ENCODE peak calls at places on chromosomes 7 and 10, in eight cellular contexts. I, X, L, V, W, M, Q and O are unnamed samples.

GRCh38 chr7:50793115-50793946 is 10.6 kb upstream of the GRB10 start:
- DNase-seq in M (peak), I (peak), X (peak), Q (peak), V (peak), W (peak), L (peak), O (peak)

GRCh38 chr7:84123903-84124573 is 70.6 kb downstream of the SEMA3A start:
- DNase-seq in L (no peak), M (no peak), X (no peak), I (no peak), Q (no peak), W (no peak), V (no peak), O (no peak)

GRCh38 chr10:50990568-50991495 is 83.5 kb upstream of the PRKG1 start:
- DNase-seq in M (peak), I (no peak), Q (peak), L (no peak), X (no peak), W (no peak), V (peak), O (no peak)

GRCh38 chr7:80097756-80098155 is 36.9 kb upstream of the GNAI1 start:
- DNase-seq in V (no peak), Q (no peak), L (no peak), W (no peak), I (no peak), M (no peak), X (no peak), O (no peak)

GRCh38 chr10:100508691-100509150 is 10.9 kb downstream of the SEC31B start:
- DNase-seq in Q (no peak), X (no peak), V (no peak), W (peak), I (no peak), L (no peak), M (no peak), O (no peak)

GRCh38 chr7:17302575-17303142 is 4.2 kb downstream of the AHR start:
- DNase-seq in L (no peak), W (peak), X (no peak), Q (no peak), M (no peak), V (no peak), I (no peak), O (no peak)

GRCh38 chr7:154953006-154953684 is 49.8 kb downstream of the PAXIP1 start:
- DNase-seq in Q (peak), W (peak), L (peak), I (no peak), X (peak), V (no peak), M (no peak), O (no peak)

GRCh38 chr10:33257439-33257838 is 77.0 kb downstream of the NRP1 start:
- DNase-seq in Q (no peak), L (no peak), W (no peak), M (no peak), I (no peak), V (no peak), X (no peak), O (no peak)

GRCh38 chr10:96287392-96288105 is 16.2 kb upstream of the BLNK start:
- DNase-seq in M (no peak), L (no peak), I (no peak), W (no peak), V (no peak), Q (no peak), X (peak), O (no peak)

GRCh38 chr10:71359364-71360046 is 37.2 kb upstream of the CDH23 start:
- DNase-seq in V (peak), M (peak), W (peak), Q (peak), X (no peak), I (no peak), L (no peak), O (no peak)

GRCh38 chr7:71509381-71509780 is 377.4 kb downstream of the GALNT17 start:
- DNase-seq in Q (no peak), L (no peak), I (no peak), X (no peak), W (no peak), V (no peak), M (no peak), O (no peak)

DNA sequence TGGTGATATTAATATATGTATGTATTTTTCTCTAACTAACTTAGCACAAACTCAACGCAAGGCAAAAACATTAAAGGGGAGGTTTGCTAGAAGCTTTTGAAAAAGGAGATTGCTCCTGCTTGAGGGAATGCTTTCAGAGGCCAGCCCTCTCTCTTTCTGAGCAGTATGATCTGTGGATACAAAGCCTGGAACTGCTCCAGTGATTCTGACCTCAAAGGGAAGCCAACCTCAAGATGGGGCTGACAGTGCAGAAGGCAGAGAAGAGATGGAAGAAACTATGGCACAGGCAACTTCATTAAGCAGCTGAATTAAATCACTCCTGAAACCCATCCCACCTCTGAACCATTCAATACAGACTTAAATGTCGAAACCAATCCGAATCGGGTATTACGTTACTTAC is 102.4 kb downstream of the USP6NL start:
- DNase-seq in M (no peak), L (no peak), I (no peak), Q (no peak), W (no peak), V (no peak), X (no peak), O (no peak)
- TF ChIP-seq POLR2A in M (no peak), L (no peak), I (no peak), Q (no peak), W (no peak), V (no peak), X (no peak), O (no peak)

GRCh38 chr7:144513332-144513731 is 109.8 kb upstream of the NOBOX start:
- DNase-seq in M (no peak), I (no peak), W (peak), Q (no peak), V (no peak), L (no peak), X (no peak), O (no peak)
- TF ChIP-seq CTCF in M (no peak), I (no peak), W (peak), Q (no peak), V (no peak), L (no peak), X (no peak), O (peak)

GRCh38 chr7:150380463-150380862 is 1.3 kb downstream of the ZNF775 start:
- DNase-seq in I (no peak), M (no peak), V (no peak), L (no peak), Q (no peak), X (no peak), W (no peak), O (no peak)
- TF ChIP-seq POLR2A in I (no peak), M (no peak), V (no peak), L (no peak), Q (no peak), X (no peak), W (no peak), O (no peak)

DNA sequence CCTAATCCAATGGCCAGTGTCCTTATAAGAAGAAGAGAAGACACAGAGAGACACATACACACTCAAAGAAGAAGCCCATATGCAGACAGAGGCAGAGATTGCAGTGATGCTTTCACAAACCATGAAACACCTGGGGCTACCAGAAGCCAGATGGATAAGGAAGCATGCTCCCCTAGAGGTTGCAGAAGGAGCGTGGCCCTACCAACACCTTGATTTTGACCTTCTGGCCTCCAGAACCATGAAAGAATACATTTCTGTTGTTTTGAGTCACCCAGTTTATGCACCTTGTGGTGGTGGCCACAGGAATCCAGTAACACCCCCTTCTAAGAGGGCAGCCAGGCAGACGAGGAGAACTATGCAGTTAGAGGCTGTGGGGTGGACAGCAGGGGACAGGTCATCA is 43.5 kb downstream of the AOC1 start:
- DNase-seq in W (no peak), I (no peak), Q (no peak), X (no peak), L (no peak), M (no peak), V (no peak), O (no peak)
- TF ChIP-seq CTCF in W (no peak), I (no peak), Q (no peak), X (no peak), L (no peak), M (no peak), V (no peak), O (no peak)